ENCODE peak calls at places on chromosomes 7 and 10, in nine cellular contexts. X, E, H, M, Y, G, P, T and V are unnamed samples.

GRCh38 chr7:51732951-51733350 is 416.3 kb upstream of the COBL start:
- DNase-seq in X (peak), E (no peak), H (no peak), M (no peak), Y (no peak), G (no peak), P (no peak), T (no peak), V (no peak)

GRCh38 chr10:28939352-28940157 is 262.2 kb downstream of the BAMBI start:
- DNase-seq in X (peak), E (peak), H (peak), M (no peak), Y (peak), G (no peak), P (peak), T (peak), V (peak)

GRCh38 chr10:107623292-107623691 is 458.8 kb upstream of the SORCS1 start:
- DNase-seq in X (no peak), E (no peak), H (no peak), M (no peak), Y (no peak), G (no peak), P (no peak), T (no peak), V (no peak)

GRCh38 chr7:64637521-64638445 is 28.1 kb upstream of the ZNF107 start:
- DNase-seq in X (no peak), E (no peak), H (no peak), M (no peak), Y (no peak), G (no peak), P (no peak), T (no peak), V (no peak)

GRCh38 chr7:104207348-104207730 is 474 bp downstream of the ORC5 start:
- DNase-seq in X (peak), E (no peak), H (peak), M (no peak), Y (no peak), G (no peak), P (no peak), T (no peak), V (no peak)

GRCh38 chr7:155792999-155793560 is 19.2 kb downstream of the SHH start:
- DNase-seq in X (no peak), E (no peak), H (no peak), M (no peak), Y (no peak), G (no peak), P (no peak), T (no peak), V (no peak)

GRCh38 chr10:62384057-62384446 is 9.9 kb downstream of the ZNF365 start:
- DNase-seq in X (peak), E (no peak), H (peak), M (peak), Y (no peak), G (no peak), P (no peak), T (no peak), V (peak)

GRCh38 chr10:124282326-124282725 is 136.4 kb downstream of the OAT start:
- DNase-seq in X (no peak), E (no peak), H (no peak), M (no peak), Y (no peak), G (no peak), P (no peak), T (no peak), V (no peak)

GRCh38 chr10:72525277-72525676 is 100.6 kb downstream of the MICU1 start:
- DNase-seq in X (no peak), E (no peak), H (peak), M (no peak), Y (no peak), G (no peak), P (no peak), T (no peak), V (peak)
- TF ChIP-seq CTCF in X (no peak), E (no peak), H (no peak), M (no peak), Y (no peak), G (no peak), P (no peak), T (no peak), V (no peak)

GRCh38 chr10:7260912-7261700 is 149.7 kb downstream of the SFMBT2 start:
- DNase-seq in X (peak), E (no peak), H (peak), M (no peak), Y (no peak), G (no peak), P (no peak), T (no peak), V (peak)
- TF ChIP-seq CTCF in X (no peak), E (no peak), H (no peak), M (no peak), Y (no peak), G (no peak), P (no peak), T (no peak), V (no peak)

DNA sequence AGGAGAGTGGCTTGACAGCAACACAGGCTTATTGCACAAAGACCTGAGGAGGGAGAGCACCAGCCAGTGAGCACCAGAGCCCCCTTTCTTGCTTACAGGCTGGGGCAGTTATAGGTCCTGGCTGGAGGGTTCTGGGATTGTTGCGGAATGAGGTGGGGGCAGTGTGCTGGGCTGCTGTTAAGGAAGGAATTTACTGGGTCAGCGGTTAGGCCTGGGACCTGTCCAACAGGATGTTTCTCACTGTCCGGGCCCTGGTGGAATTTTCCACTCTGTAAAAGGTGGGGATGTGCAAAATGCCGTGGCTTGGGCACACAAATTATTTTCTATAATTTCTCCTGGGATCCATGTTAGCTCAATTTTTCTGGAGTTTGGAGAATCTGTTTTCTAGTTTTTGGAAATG is 757.3 kb downstream of the TYW1 start:
- DNase-seq in X (no peak), E (peak), H (no peak), M (no peak), Y (no peak), G (no peak), P (no peak), T (no peak), V (peak)
- TF ChIP-seq CTCF in X (no peak), E (no peak), H (no peak), M (no peak), Y (no peak), G (no peak), P (no peak), T (no peak), V (no peak)

DNA sequence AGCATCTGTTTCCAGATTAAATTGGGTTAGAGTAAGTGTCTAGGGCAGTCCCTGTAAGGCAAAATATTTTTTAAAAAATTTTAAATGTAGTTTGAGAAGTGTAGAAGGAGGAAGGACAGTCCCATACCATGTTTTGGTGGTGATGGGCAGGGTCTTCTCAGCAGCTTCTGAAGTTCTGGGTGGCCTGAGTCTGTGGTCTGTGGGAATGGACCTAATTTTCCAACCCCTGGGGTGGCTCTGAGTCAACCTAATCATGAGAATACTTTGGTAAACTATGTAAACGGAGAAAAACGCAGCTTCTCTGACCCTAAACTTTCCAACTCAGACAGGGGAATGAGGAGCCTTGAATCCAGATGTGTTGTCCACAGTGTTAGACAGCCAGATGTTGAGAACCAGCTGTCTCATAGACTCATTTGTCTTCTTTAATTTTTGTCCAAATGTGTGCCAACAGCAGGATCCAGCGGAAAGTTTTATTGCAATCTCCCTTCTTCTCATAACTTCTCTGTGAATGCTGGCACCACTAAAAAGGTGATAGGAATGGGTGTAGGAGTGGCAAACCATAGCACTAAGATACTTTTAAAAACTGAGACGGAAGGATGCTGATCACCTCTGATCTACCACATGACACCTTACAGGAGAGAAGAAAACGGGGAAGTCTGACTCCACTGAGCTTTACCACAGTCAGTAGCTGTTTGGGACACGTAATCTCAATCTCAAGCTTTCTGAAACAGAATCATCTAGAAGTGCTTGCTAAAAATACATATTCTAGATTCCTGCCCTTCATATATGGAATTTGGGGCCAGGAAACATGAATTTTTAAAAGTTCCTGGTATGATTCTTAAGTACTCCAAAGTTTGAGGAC is 90.6 kb upstream of the PHYHIPL start:
- DNase-seq in X (no peak), E (no peak), H (no peak), M (no peak), Y (no peak), G (no peak), P (no peak), T (no peak), V (no peak)
- TF ChIP-seq CTCF in X (no peak), E (no peak), H (no peak), M (no peak), Y (no peak), G (no peak), P (no peak), T (no peak), V (no peak)